ENCODE peak calls at places on chromosome 17, in seven cellular contexts. D is right atrium auricular region; Q is bronchial epithelial cell; B is CD8-positive, alpha-beta T cell; Z is tibial nerve; Y is PC-3; T is fibroblast of lung. P is an unnamed sample.

GRCh38 chr17:31072186-31072585 is 22.6 kb upstream of the NF1 start:
- DNase-seq in D (no peak), Q (peak), B (no peak), Z (no peak), Y (no peak), T (peak), P (no peak)

GRCh38 chr17:43952351-43952723 is 1.4 kb downstream of the PYY start:
- DNase-seq in D (no peak), Q (no peak), B (no peak), Z (no peak), Y (no peak), T (peak), P (no peak)

GRCh38 chr17:67335245-67335835 is 31.0 kb downstream of the PSMD12 start:
- DNase-seq in D (no peak), Q (no peak), B (no peak), Z (no peak), Y (no peak), T (peak), P (no peak)

GRCh38 chr17:29571486-29571882 is 3.0 kb downstream of the TP53I13 start:
- DNase-seq in D (peak), Q (no peak), B (no peak), Z (no peak), Y (no peak), T (no peak), P (no peak)

GRCh38 chr17:67281736-67282135 is 36.7 kb upstream of the HELZ start:
- DNase-seq in D (no peak), Q (peak), B (no peak), Z (no peak), Y (no peak), T (no peak), P (no peak)

GRCh38 chr17:64063088-64063487 is 42.7 kb upstream of the ICAM2 start:
- DNase-seq in D (no peak), Q (no peak), B (no peak), Z (no peak), Y (no peak), T (no peak), P (no peak)

GRCh38 chr17:55903028-55903690 is 152.3 kb downstream of the PCTP start:
- DNase-seq in D (no peak), Q (no peak), B (no peak), Z (no peak), Y (no peak), T (no peak), P (no peak)

GRCh38 chr17:29116652-29117439 is 63.4 kb downstream of the MYO18A start:
- DNase-seq in D (peak), Q (peak), B (peak), Z (peak), Y (peak), T (peak), P (no peak)

GRCh38 chr17:40399185-40399584 is 18.5 kb downstream of the TOP2A start:
- DNase-seq in D (no peak), Q (peak), B (no peak), Z (no peak), Y (peak), T (peak), P (no peak)

GRCh38 chr17:60641810-60642220 is 35.8 kb upstream of the BCAS3 start:
- DNase-seq in D (peak), Q (peak), B (peak), Z (no peak), Y (peak), T (peak), P (peak)

GRCh38 chr17:81250286-81251090 is 11.4 kb downstream of the NDUFAF8 start:
- DNase-seq in D (no peak), Q (no peak), B (no peak), Z (no peak), Y (no peak), T (no peak), P (no peak)

GRCh38 chr17:74842599-74843351 is 16.9 kb downstream of the GRIN2C start:
- DNase-seq in D (peak), Q (peak), B (no peak), Z (peak), Y (peak), T (peak), P (no peak)

GRCh38 chr17:8121531-8122390 is 2.1 kb downstream of the HES7 start:
- DNase-seq in D (no peak), Q (no peak), B (peak), Z (no peak), Y (peak), T (peak), P (no peak)

DNA sequence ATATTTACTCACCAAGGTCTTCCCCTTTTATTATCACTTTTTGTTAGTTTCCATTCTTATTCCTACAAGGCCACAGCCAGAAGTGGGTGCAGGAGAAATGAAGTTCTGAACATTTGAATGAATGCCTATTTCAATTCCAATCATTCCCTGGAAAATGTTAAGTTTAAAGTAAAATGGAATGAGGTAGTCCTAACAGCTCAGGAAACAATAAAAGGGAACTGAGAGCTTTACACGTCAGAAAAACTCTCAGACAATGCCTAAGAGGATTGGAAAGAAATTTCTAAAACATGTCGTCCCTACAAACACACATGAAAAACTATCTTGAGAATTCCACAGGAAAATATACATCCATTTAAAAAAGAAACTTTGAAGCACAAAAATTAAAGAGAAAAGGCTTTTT is 238.8 kb downstream of the STX8 start:
- DNase-seq in D (no peak), Q (no peak), B (no peak), Z (no peak), Y (no peak), T (no peak), P (no peak)
- TF ChIP-seq CTCF in D (no peak), Q (no peak), B (no peak), Z (no peak), Y (no peak), T (no peak), P (no peak)

GRCh38 chr17:21213491-21214014 is 408 bp downstream of the TMEM11 start:
- DNase-seq in D (no peak), Q (peak), B (no peak), Z (no peak), Y (no peak), T (no peak), P (no peak)

GRCh38 chr17:21215935-21216334 is 2.0 kb upstream of the TMEM11 start:
- DNase-seq in D (no peak), Q (peak), B (no peak), Z (no peak), Y (peak), T (peak), P (no peak)

GRCh38 chr17:21213005-21213404 is 956 bp downstream of the TMEM11 start:
- DNase-seq in D (no peak), Q (no peak), B (no peak), Z (no peak), Y (no peak), T (no peak), P (no peak)

GRCh38 chr17:21214015-21214776 is at the start of gene TMEM11:
- DNase-seq in D (peak), Q (peak), B (peak), Z (peak), Y (peak), T (peak), P (peak)

DNA sequence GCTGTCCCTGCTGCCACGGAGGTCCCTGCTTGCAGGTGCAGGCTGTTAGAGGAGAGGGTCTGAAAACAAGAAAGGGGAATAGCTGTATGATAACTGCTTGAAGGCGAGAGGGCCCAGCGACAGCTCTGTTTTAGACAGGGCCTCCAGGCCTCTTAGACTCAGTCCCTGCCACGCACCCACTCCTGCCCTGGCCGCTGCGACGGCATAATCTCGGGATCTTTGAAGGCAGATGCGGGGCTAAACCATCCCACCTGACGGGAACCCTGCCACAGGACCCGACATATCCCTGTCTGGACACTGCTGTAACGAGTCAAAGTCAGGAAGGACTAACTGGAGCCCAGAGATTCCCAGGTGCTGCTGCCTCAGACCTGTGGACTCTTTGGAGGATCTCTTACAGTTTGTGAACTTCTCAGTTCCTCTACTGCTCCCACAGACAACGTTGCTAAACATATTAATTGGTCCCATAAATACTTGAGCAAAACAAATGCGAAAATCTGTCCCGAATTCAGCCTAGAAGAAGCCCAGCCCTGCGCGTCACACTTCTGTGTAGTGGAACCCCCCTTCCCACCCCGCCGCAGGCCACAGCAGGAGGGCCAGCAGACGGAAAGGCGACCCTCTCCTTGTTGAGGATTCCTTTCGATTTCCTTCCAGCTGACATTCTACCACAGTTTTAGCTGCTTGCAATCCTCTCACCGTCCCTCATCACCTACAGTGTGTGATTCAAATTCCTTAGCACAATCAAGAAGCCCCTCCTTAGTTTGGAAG is 998 bp upstream of the TMEM11 start:
- DNase-seq in D (no peak), Q (peak), B (no peak), Z (no peak), Y (peak), T (peak), P (no peak)
- H3K4me3 ChIP-seq in D (peak), Q (peak), B (peak), Z (peak), Y (peak), T (peak), P (peak)

DNA sequence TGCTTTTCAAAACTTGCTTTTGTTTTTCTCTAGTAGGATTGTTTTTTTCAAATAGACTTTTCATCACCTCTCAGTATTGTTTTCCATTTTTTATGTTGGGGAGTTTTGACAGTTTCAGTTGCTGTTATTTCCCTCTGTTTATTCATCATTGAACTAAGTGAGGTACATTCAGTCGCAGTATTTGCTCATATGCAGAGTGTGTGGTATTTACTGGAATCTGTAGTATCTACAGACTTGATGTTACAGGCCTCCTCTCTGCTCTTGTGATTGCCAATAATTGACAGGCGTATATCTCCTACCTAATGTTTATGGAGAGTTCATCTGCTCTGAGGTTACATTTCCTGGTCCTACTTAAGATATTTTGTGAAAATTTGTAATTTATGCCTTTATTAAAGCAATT is 49.6 kb downstream of the COX10 start:
- DNase-seq in D (no peak), Q (no peak), B (no peak), Z (no peak), Y (no peak), T (no peak), P (no peak)
- TF ChIP-seq CTCF in D (no peak), Q (no peak), B (no peak), Z (no peak), Y (no peak), T (no peak), P (no peak)

GRCh38 chr17:82839617-82840292 is at the start of gene ZNF750:
- DNase-seq in D (no peak), Q (peak), B (no peak), Z (no peak), Y (no peak), T (no peak), P (no peak)
- H3K4me3 ChIP-seq in D (no peak), Q (peak), B (no peak), Z (no peak), Y (no peak), T (no peak), P (no peak)

DNA sequence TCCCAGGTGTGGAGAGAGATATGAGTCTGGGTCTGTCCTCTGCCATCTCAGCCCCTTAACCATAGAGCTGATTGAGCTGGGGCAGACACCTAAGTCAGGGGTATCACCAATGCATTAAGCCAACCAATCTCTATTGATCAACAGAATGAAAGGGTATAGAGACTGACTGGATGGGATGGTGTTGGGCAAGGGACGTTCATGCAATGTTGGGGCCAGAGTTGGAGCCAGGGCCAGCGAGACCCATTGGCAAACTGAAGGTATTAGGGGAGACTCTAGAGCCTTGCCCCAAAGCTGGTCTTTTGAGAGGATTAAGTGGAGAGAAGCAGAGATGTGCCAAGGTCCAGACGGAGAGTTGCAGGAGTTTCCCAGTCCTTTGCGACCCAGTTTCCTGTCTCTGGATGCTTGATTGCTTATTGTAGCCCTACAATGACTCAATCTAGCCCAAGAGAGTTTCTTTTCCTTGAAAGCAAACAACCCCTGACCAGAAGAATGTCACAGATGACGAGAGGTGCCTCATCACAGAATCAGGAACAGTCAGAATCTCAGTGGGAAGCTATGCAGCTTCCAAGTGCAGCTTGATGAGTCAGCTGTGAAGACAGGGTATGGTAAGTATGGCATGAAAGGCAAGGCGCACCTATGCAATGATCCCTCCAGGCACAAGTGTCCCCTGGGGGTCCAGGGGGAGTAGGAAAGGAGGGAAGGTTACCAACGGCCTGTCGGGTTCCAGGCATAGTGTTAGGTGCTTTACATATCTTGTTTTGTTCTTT is 137.2 kb downstream of the UTP18 start:
- DNase-seq in D (no peak), Q (peak), B (no peak), Z (no peak), Y (peak), T (peak), P (no peak)
- TF ChIP-seq CTCF in D (no peak), Q (no peak), B (no peak), Z (no peak), Y (no peak), T (no peak), P (no peak)

GRCh38 chr17:2023692-2024571 is 1.2 kb downstream of the RTN4RL1 start:
- DNase-seq in D (no peak), Q (no peak), B (no peak), Z (peak), Y (peak), T (peak), P (peak)
- H3K4me3 ChIP-seq in D (peak), Q (peak), B (peak), Z (peak), Y (peak), T (peak), P (no peak)

GRCh38 chr17:73304971-73305786 is 6.6 kb downstream of the CDC42EP4 start:
- DNase-seq in D (peak), Q (peak), B (no peak), Z (no peak), Y (peak), T (peak), P (no peak)
- TF ChIP-seq CTCF in D (peak), Q (peak), B (no peak), Z (peak), Y (peak), T (peak), P (peak)

GRCh38 chr17:79993390-79994221 is 42.1 kb downstream of the TBC1D16 start:
- DNase-seq in D (peak), Q (peak), B (peak), Z (peak), Y (no peak), T (peak), P (peak)
- H3K4me3 ChIP-seq in D (no peak), Q (no peak), B (no peak), Z (no peak), Y (no peak), T (peak), P (no peak)

P was measured in retinal pigment epithelial cell.